ENCODE peak calls at places on chromosomes 3 and 15, in seven cellular contexts. M is effector CD4-positive, alpha-beta T cell; I is HFFc6; X is endothelial cell; D is HTR-8/SVneo; J is fibroblast of lung; L is OCI-LY7. P is an unnamed sample.

GRCh38 chr15:67510597-67511225 is 10.2 kb upstream of the C15orf61 start:
- DNase-seq in D (peak; percentile 44), X (no peak), M (no peak), L (no peak), I (peak; percentile 83), J (peak; percentile 78), P (no peak)

GRCh38 chr3:72482589-72483249 is 365.5 kb downstream of the SHQ1 start:
- DNase-seq in J (peak; percentile 80), D (peak; percentile 75), X (no peak), I (peak; percentile 32), M (peak; percentile 17), L (no peak), P (peak; percentile 44)

GRCh38 chr15:76951161-76951714 is 19.7 kb downstream of the RCN2 start:
- DNase-seq in J (no peak), X (no peak), M (no peak), L (no peak), I (no peak), D (no peak), P (no peak)

GRCh38 chr15:74203914-74204431 is 1.4 kb upstream of the STRA6 start:
- DNase-seq in D (peak; percentile 72), J (peak; percentile 86), M (no peak), I (peak; percentile 56), L (no peak), X (no peak), P (no peak)

GRCh38 chr3:23444386-23444785 is 241.3 kb downstream of the UBE2E2 start:
- DNase-seq in L (peak; percentile 24), J (no peak), M (no peak), D (no peak), X (no peak), I (no peak), P (no peak)

GRCh38 chr3:64732570-64732969 is 44.8 kb upstream of the ADAMTS9 start:
- DNase-seq in L (no peak), D (no peak), J (no peak), X (no peak), I (no peak), M (no peak), P (no peak)

GRCh38 chr15:70247281-70247680 is 149.6 kb upstream of the TLE3 start:
- DNase-seq in X (no peak), L (no peak), I (no peak), M (no peak), J (no peak), D (no peak), P (no peak)

GRCh38 chr3:182115328-182116045 is 403.8 kb downstream of the SOX2 start:
- DNase-seq in I (no peak), D (no peak), L (no peak), X (no peak), M (no peak), J (peak; percentile 66), P (no peak)

GRCh38 chr3:143595456-143596077 is 252.7 kb downstream of the SLC9A9 start:
- DNase-seq in I (no peak), J (no peak), D (no peak), M (no peak), L (peak; percentile 14), X (no peak), P (no peak)

GRCh38 chr3:186125118-186125517 is 16.2 kb upstream of the ETV5 start:
- DNase-seq in L (no peak), J (no peak), M (no peak), D (no peak), X (no peak), I (no peak), P (no peak)

GRCh38 chr3:29239377-29239776 is 41.5 kb upstream of the RBMS3 start:
- DNase-seq in I (no peak), D (no peak), L (no peak), X (no peak), J (peak; percentile 31), M (no peak), P (no peak)

GRCh38 chr3:51703026-51703775 is 3.7 kb upstream of the GRM2 start:
- DNase-seq in I (no peak), X (no peak), M (no peak), D (no peak), L (no peak), J (no peak), P (no peak)

GRCh38 chr15:60299452-60300047 is 98.2 kb downstream of the ANXA2 start:
- DNase-seq in L (no peak), X (no peak), J (peak; percentile 30), I (peak; percentile 35), M (no peak), D (no peak), P (no peak)

GRCh38 chr3:171165986-171166385 is 139.5 kb upstream of the SLC2A2 start:
- DNase-seq in L (no peak), J (peak; percentile 62), D (no peak), X (no peak), M (no peak), I (no peak), P (no peak)

GRCh38 chr15:59736181-59736580 is 47.1 kb upstream of the BNIP2 start:
- DNase-seq in L (no peak), J (no peak), I (peak; percentile 4), M (no peak), X (no peak), D (no peak), P (no peak)

GRCh38 chr15:60905587-60905986 is 323.5 kb downstream of the RORA start:
- DNase-seq in D (no peak), X (no peak), J (no peak), I (no peak), L (no peak), M (peak; percentile 3), P (peak; percentile 29)

GRCh38 chr3:58272891-58273290 is 33.2 kb upstream of the RPP14 start:
- DNase-seq in L (no peak), I (no peak), X (no peak), D (no peak), J (peak; percentile 30), M (no peak), P (no peak)

GRCh38 chr15:66849393-66849745 is 147.3 kb downstream of the SMAD6 start:
- DNase-seq in D (no peak), X (no peak), L (no peak), M (no peak), J (no peak), I (no peak), P (no peak)

GRCh38 chr3:82329300-82329699 is 567.9 kb upstream of the GBE1 start:
- DNase-seq in D (no peak), X (no peak), M (no peak), L (no peak), I (no peak), J (no peak), P (no peak)

GRCh38 chr3:22536582-22536981 is 666.5 kb upstream of the UBE2E2 start:
- DNase-seq in D (no peak), I (no peak), L (no peak), M (no peak), X (no peak), J (no peak), P (no peak)

GRCh38 chr3:40505599-40506462 is at the start of gene ZNF620:
- DNase-seq in L (peak; percentile 14), I (no peak), J (peak; percentile 62), M (peak; percentile 4), X (peak; percentile 76), D (peak; percentile 54), P (peak; percentile 36)

GRCh38 chr15:22888120-22888859 is 49.8 kb downstream of the NIPA2 start:
- DNase-seq in D (peak; percentile 65), I (peak; percentile 98), J (peak; percentile 99), M (no peak), X (no peak), L (no peak), P (no peak)

GRCh38 chr3:156812521-156813335 is 13.4 kb upstream of the LEKR1 start:
- DNase-seq in L (no peak), I (no peak), J (peak; percentile 46), M (no peak), D (no peak), X (no peak), P (no peak)